ENCODE peak calls at places on chromosomes 5 and 9, in nine cellular contexts. One of them, this sample, is unnamed.

GRCh38 chr5:27450607-27451006 is 412.2 kb upstream of the CDH9 start:
- DNase-seq in hypothalamus: no peak
- DNase-seq in BE2C: no peak
- DNase-seq in psoas muscle: no peak
- DNase-seq in posterior cingulate gyrus: no peak
- DNase-seq in mesothelial cell of epicardium: no peak
- DNase-seq in RWPE1: no peak
- DNase-seq in iPS-NIHi11: no peak
- DNase-seq in fibroblast of pulmonary artery: peak
- DNase-seq in this sample: no peak

GRCh38 chr9:99660191-99660636 is 161.5 kb upstream of the NR4A3 start:
- DNase-seq in hypothalamus: no peak
- DNase-seq in BE2C: no peak
- DNase-seq in psoas muscle: no peak
- DNase-seq in posterior cingulate gyrus: peak
- DNase-seq in mesothelial cell of epicardium: no peak
- DNase-seq in RWPE1: no peak
- DNase-seq in iPS-NIHi11: no peak
- DNase-seq in fibroblast of pulmonary artery: no peak
- DNase-seq in this sample: no peak

GRCh38 chr5:159638954-159639559 is 277.2 kb upstream of the ADRA1B start:
- DNase-seq in hypothalamus: no peak
- DNase-seq in BE2C: no peak
- DNase-seq in psoas muscle: no peak
- DNase-seq in posterior cingulate gyrus: no peak
- DNase-seq in mesothelial cell of epicardium: no peak
- DNase-seq in RWPE1: no peak
- DNase-seq in iPS-NIHi11: no peak
- DNase-seq in fibroblast of pulmonary artery: peak
- DNase-seq in this sample: no peak

GRCh38 chr5:32707394-32707997 is 3.6 kb upstream of the NPR3 start:
- DNase-seq in hypothalamus: no peak
- DNase-seq in BE2C: no peak
- DNase-seq in psoas muscle: no peak
- DNase-seq in posterior cingulate gyrus: no peak
- DNase-seq in mesothelial cell of epicardium: no peak
- DNase-seq in RWPE1: peak
- DNase-seq in iPS-NIHi11: peak
- DNase-seq in fibroblast of pulmonary artery: peak
- DNase-seq in this sample: no peak

GRCh38 chr5:14829396-14829795 is 42.2 kb downstream of the ANKH start:
- DNase-seq in hypothalamus: no peak
- DNase-seq in BE2C: no peak
- DNase-seq in psoas muscle: no peak
- DNase-seq in posterior cingulate gyrus: no peak
- DNase-seq in mesothelial cell of epicardium: no peak
- DNase-seq in RWPE1: no peak
- DNase-seq in iPS-NIHi11: no peak
- DNase-seq in fibroblast of pulmonary artery: no peak
- DNase-seq in this sample: no peak

GRCh38 chr5:40680741-40681350 is 1.1 kb downstream of the PTGER4 start:
- DNase-seq in hypothalamus: no peak
- DNase-seq in BE2C: no peak
- DNase-seq in psoas muscle: peak
- DNase-seq in posterior cingulate gyrus: no peak
- DNase-seq in mesothelial cell of epicardium: peak
- DNase-seq in RWPE1: peak
- DNase-seq in iPS-NIHi11: peak
- DNase-seq in fibroblast of pulmonary artery: no peak
- DNase-seq in this sample: no peak

GRCh38 chr9:15837079-15837679 is 284.3 kb downstream of the CCDC171 start:
- DNase-seq in hypothalamus: no peak
- DNase-seq in BE2C: peak
- DNase-seq in psoas muscle: no peak
- DNase-seq in posterior cingulate gyrus: no peak
- DNase-seq in mesothelial cell of epicardium: peak
- DNase-seq in RWPE1: peak
- DNase-seq in iPS-NIHi11: peak
- DNase-seq in fibroblast of pulmonary artery: peak
- DNase-seq in this sample: peak

GRCh38 chr9:99269429-99269828 is 47.3 kb downstream of the SEC61B start:
- DNase-seq in hypothalamus: no peak
- DNase-seq in BE2C: no peak
- DNase-seq in psoas muscle: no peak
- DNase-seq in posterior cingulate gyrus: no peak
- DNase-seq in mesothelial cell of epicardium: no peak
- DNase-seq in RWPE1: no peak
- DNase-seq in iPS-NIHi11: no peak
- DNase-seq in fibroblast of pulmonary artery: peak
- DNase-seq in this sample: no peak

GRCh38 chr5:137649228-137649890 is 86.5 kb downstream of the KLHL3 start:
- DNase-seq in hypothalamus: no peak
- DNase-seq in BE2C: peak
- DNase-seq in psoas muscle: no peak
- DNase-seq in posterior cingulate gyrus: no peak
- DNase-seq in mesothelial cell of epicardium: no peak
- DNase-seq in RWPE1: no peak
- DNase-seq in iPS-NIHi11: no peak
- DNase-seq in fibroblast of pulmonary artery: peak
- DNase-seq in this sample: no peak

GRCh38 chr5:67319935-67320725 is 123.5 kb upstream of the CD180 start:
- DNase-seq in hypothalamus: no peak
- DNase-seq in BE2C: no peak
- DNase-seq in psoas muscle: no peak
- DNase-seq in posterior cingulate gyrus: no peak
- DNase-seq in mesothelial cell of epicardium: no peak
- DNase-seq in RWPE1: peak
- DNase-seq in iPS-NIHi11: no peak
- DNase-seq in fibroblast of pulmonary artery: no peak
- DNase-seq in this sample: no peak

GRCh38 chr5:59587489-59588337 is 305.8 kb downstream of the PDE4D start:
- DNase-seq in hypothalamus: peak
- DNase-seq in BE2C: peak
- DNase-seq in psoas muscle: peak
- DNase-seq in posterior cingulate gyrus: peak
- DNase-seq in mesothelial cell of epicardium: peak
- DNase-seq in RWPE1: no peak
- DNase-seq in iPS-NIHi11: peak
- DNase-seq in fibroblast of pulmonary artery: peak
- DNase-seq in this sample: peak

GRCh38 chr5:40877371-40877988 is 31.8 kb upstream of the C7 start:
- DNase-seq in hypothalamus: no peak
- DNase-seq in BE2C: no peak
- DNase-seq in psoas muscle: no peak
- DNase-seq in posterior cingulate gyrus: no peak
- DNase-seq in mesothelial cell of epicardium: no peak
- DNase-seq in RWPE1: no peak
- DNase-seq in iPS-NIHi11: no peak
- DNase-seq in fibroblast of pulmonary artery: no peak
- DNase-seq in this sample: no peak

GRCh38 chr9:85729882-85730281 is 11.9 kb downstream of the AGTPBP1 start:
- DNase-seq in hypothalamus: no peak
- DNase-seq in BE2C: no peak
- DNase-seq in psoas muscle: no peak
- DNase-seq in posterior cingulate gyrus: no peak
- DNase-seq in mesothelial cell of epicardium: no peak
- DNase-seq in RWPE1: no peak
- DNase-seq in iPS-NIHi11: no peak
- DNase-seq in fibroblast of pulmonary artery: no peak
- DNase-seq in this sample: no peak

GRCh38 chr5:179801304-179802206 is 5.1 kb downstream of the MGAT4B start:
- DNase-seq in hypothalamus: no peak
- DNase-seq in BE2C: peak
- DNase-seq in psoas muscle: peak
- DNase-seq in posterior cingulate gyrus: peak
- DNase-seq in mesothelial cell of epicardium: peak
- DNase-seq in RWPE1: no peak
- DNase-seq in iPS-NIHi11: peak
- DNase-seq in fibroblast of pulmonary artery: peak
- DNase-seq in this sample: peak

GRCh38 chr9:69549310-69550202 is 122.6 kb downstream of the APBA1 start:
- DNase-seq in hypothalamus: no peak
- DNase-seq in BE2C: peak
- DNase-seq in psoas muscle: no peak
- DNase-seq in posterior cingulate gyrus: no peak
- DNase-seq in mesothelial cell of epicardium: no peak
- DNase-seq in RWPE1: peak
- DNase-seq in iPS-NIHi11: peak
- DNase-seq in fibroblast of pulmonary artery: peak
- DNase-seq in this sample: peak

GRCh38 chr5:98663521-98663920 is 109.9 kb upstream of the RGMB start:
- DNase-seq in hypothalamus: no peak
- DNase-seq in BE2C: no peak
- DNase-seq in psoas muscle: no peak
- DNase-seq in posterior cingulate gyrus: no peak
- DNase-seq in mesothelial cell of epicardium: no peak
- DNase-seq in RWPE1: no peak
- DNase-seq in iPS-NIHi11: no peak
- DNase-seq in fibroblast of pulmonary artery: no peak
- DNase-seq in this sample: no peak

GRCh38 chr9:114612272-114612923 is 1.3 kb downstream of the TMEM268 start:
- DNase-seq in hypothalamus: no peak
- DNase-seq in BE2C: no peak
- DNase-seq in psoas muscle: peak
- DNase-seq in posterior cingulate gyrus: no peak
- DNase-seq in mesothelial cell of epicardium: no peak
- DNase-seq in RWPE1: no peak
- DNase-seq in iPS-NIHi11: no peak
- DNase-seq in fibroblast of pulmonary artery: no peak
- DNase-seq in this sample: no peak

GRCh38 chr5:110224050-110224449 is 502.4 kb downstream of the TMEM232 start:
- DNase-seq in hypothalamus: no peak
- DNase-seq in BE2C: no peak
- DNase-seq in psoas muscle: no peak
- DNase-seq in posterior cingulate gyrus: no peak
- DNase-seq in mesothelial cell of epicardium: no peak
- DNase-seq in RWPE1: no peak
- DNase-seq in iPS-NIHi11: no peak
- DNase-seq in fibroblast of pulmonary artery: no peak
- DNase-seq in this sample: no peak

GRCh38 chr5:139597134-139597533 is 36.0 kb downstream of the UBE2D2 start:
- DNase-seq in hypothalamus: no peak
- DNase-seq in BE2C: peak
- DNase-seq in psoas muscle: no peak
- DNase-seq in posterior cingulate gyrus: no peak
- DNase-seq in mesothelial cell of epicardium: no peak
- DNase-seq in RWPE1: no peak
- DNase-seq in iPS-NIHi11: no peak
- DNase-seq in fibroblast of pulmonary artery: no peak
- DNase-seq in this sample: no peak

GRCh38 chr5:62312674-62313073 is 6.7 kb downstream of the KIF2A start:
- DNase-seq in hypothalamus: no peak
- DNase-seq in BE2C: no peak
- DNase-seq in psoas muscle: no peak
- DNase-seq in posterior cingulate gyrus: no peak
- DNase-seq in mesothelial cell of epicardium: no peak
- DNase-seq in RWPE1: no peak
- DNase-seq in iPS-NIHi11: no peak
- DNase-seq in fibroblast of pulmonary artery: no peak
- DNase-seq in this sample: no peak

GRCh38 chr5:158431369-158432029 is 572.6 kb upstream of the CLINT1 start:
- DNase-seq in hypothalamus: no peak
- DNase-seq in BE2C: no peak
- DNase-seq in psoas muscle: no peak
- DNase-seq in posterior cingulate gyrus: no peak
- DNase-seq in mesothelial cell of epicardium: no peak
- DNase-seq in RWPE1: no peak
- DNase-seq in iPS-NIHi11: no peak
- DNase-seq in fibroblast of pulmonary artery: peak
- DNase-seq in this sample: no peak

GRCh38 chr9:36969216-36969771 is 64.8 kb downstream of the PAX5 start:
- DNase-seq in hypothalamus: no peak
- DNase-seq in BE2C: no peak
- DNase-seq in psoas muscle: no peak
- DNase-seq in posterior cingulate gyrus: no peak
- DNase-seq in mesothelial cell of epicardium: no peak
- DNase-seq in RWPE1: no peak
- DNase-seq in iPS-NIHi11: peak
- DNase-seq in fibroblast of pulmonary artery: no peak
- DNase-seq in this sample: no peak

GRCh38 chr9:96762562-96762961 is 15.3 kb downstream of the ZNF510 start:
- DNase-seq in hypothalamus: no peak
- DNase-seq in BE2C: no peak
- DNase-seq in psoas muscle: no peak
- DNase-seq in posterior cingulate gyrus: no peak
- DNase-seq in mesothelial cell of epicardium: no peak
- DNase-seq in RWPE1: no peak
- DNase-seq in iPS-NIHi11: no peak
- DNase-seq in fibroblast of pulmonary artery: no peak
- DNase-seq in this sample: no peak

GRCh38 chr9:111957856-111958631 is 61.4 kb downstream of the UGCG start:
- DNase-seq in hypothalamus: no peak
- DNase-seq in BE2C: no peak
- DNase-seq in psoas muscle: no peak
- DNase-seq in posterior cingulate gyrus: no peak
- DNase-seq in mesothelial cell of epicardium: peak
- DNase-seq in RWPE1: peak
- DNase-seq in iPS-NIHi11: peak
- DNase-seq in fibroblast of pulmonary artery: peak
- DNase-seq in this sample: no peak

GRCh38 chr5:61178702-61179101 is 16.4 kb upstream of the SMIM15 start:
- DNase-seq in hypothalamus: no peak
- DNase-seq in BE2C: no peak
- DNase-seq in psoas muscle: no peak
- DNase-seq in posterior cingulate gyrus: no peak
- DNase-seq in mesothelial cell of epicardium: no peak
- DNase-seq in RWPE1: no peak
- DNase-seq in iPS-NIHi11: no peak
- DNase-seq in fibroblast of pulmonary artery: no peak
- DNase-seq in this sample: no peak

GRCh38 chr9:71096431-71097108 is 24.9 kb downstream of the TRPM3 start:
- DNase-seq in hypothalamus: no peak
- DNase-seq in BE2C: no peak
- DNase-seq in psoas muscle: no peak
- DNase-seq in posterior cingulate gyrus: peak
- DNase-seq in mesothelial cell of epicardium: no peak
- DNase-seq in RWPE1: no peak
- DNase-seq in iPS-NIHi11: no peak
- DNase-seq in fibroblast of pulmonary artery: no peak
- DNase-seq in this sample: no peak

GRCh38 chr5:122415481-122416120 is 103.6 kb downstream of the SNCAIP start:
- DNase-seq in hypothalamus: peak
- DNase-seq in BE2C: peak
- DNase-seq in psoas muscle: peak
- DNase-seq in posterior cingulate gyrus: peak
- DNase-seq in mesothelial cell of epicardium: peak
- DNase-seq in RWPE1: peak
- DNase-seq in iPS-NIHi11: peak
- DNase-seq in fibroblast of pulmonary artery: peak
- DNase-seq in this sample: peak

GRCh38 chr9:94697972-94698581 is 28.4 kb upstream of the AOPEP start:
- DNase-seq in hypothalamus: no peak
- DNase-seq in BE2C: peak
- DNase-seq in psoas muscle: no peak
- DNase-seq in posterior cingulate gyrus: peak
- DNase-seq in mesothelial cell of epicardium: no peak
- DNase-seq in RWPE1: no peak
- DNase-seq in iPS-NIHi11: peak
- DNase-seq in fibroblast of pulmonary artery: no peak
- DNase-seq in this sample: no peak

This sample was measured in HAP-1.